ENCODE peak calls at places on chromosomes 13 and 19, in six cellular contexts. K, W, X, Y, M and S are unnamed samples.

GRCh38 chr13:23941216-23941615 is 43.9 kb upstream of the C1QTNF9B start:
- DNase-seq in K (no peak), W (no peak), X (no peak), Y (no peak), M (no peak), S (no peak)

GRCh38 chr19:2357279-2358206 is 2.5 kb upstream of the TMPRSS9 start:
- DNase-seq in K (no peak), W (no peak), X (no peak), Y (no peak), M (no peak), S (no peak)

GRCh38 chr13:29589967-29590366 is 5.5 kb downstream of the SLC7A1 start:
- DNase-seq in K (no peak), W (no peak), X (no peak), Y (no peak), M (no peak), S (no peak)

GRCh38 chr19:13089139-13089856 is 13.4 kb downstream of the LYL1 start:
- DNase-seq in K (peak; percentile 62), W (peak; percentile 44), X (peak; percentile 30), Y (no peak), M (peak; percentile 70), S (peak; percentile 74)

GRCh38 chr13:19791953-19792537 is 9.3 kb upstream of the PSPC1 start:
- DNase-seq in K (no peak), W (no peak), X (no peak), Y (no peak), M (no peak), S (no peak)

GRCh38 chr13:110108348-110109139 is 198.4 kb downstream of the COL4A1 start:
- DNase-seq in K (no peak), W (no peak), X (peak; percentile 51), Y (no peak), M (no peak), S (no peak)

GRCh38 chr13:44088911-44089851 is 209.5 kb downstream of the LACC1 start:
- DNase-seq in K (no peak), W (no peak), X (no peak), Y (no peak), M (no peak), S (no peak)

GRCh38 chr13:35208587-35208986 is 266.5 kb downstream of the NBEA start:
- DNase-seq in K (no peak), W (no peak), X (no peak), Y (no peak), M (no peak), S (no peak)

GRCh38 chr19:50209131-50209530 is 5.7 kb downstream of the MYH14 start:
- DNase-seq in K (no peak), W (no peak), X (no peak), Y (no peak), M (no peak), S (no peak)

GRCh38 chr13:26019241-26019640 is 32.6 kb downstream of the SHISA2 start:
- DNase-seq in K (peak; percentile 36), W (no peak), X (no peak), Y (no peak), M (no peak), S (no peak)

GRCh38 chr19:13839938-13840750 is 36.8 kb upstream of the NANOS3 start:
- DNase-seq in K (no peak), W (no peak), X (no peak), Y (no peak), M (no peak), S (no peak)

GRCh38 chr13:30142502-30143211 is 164.7 kb downstream of the KATNAL1 start:
- DNase-seq in K (no peak), W (no peak), X (peak; percentile 6), Y (no peak), M (no peak), S (no peak)

GRCh38 chr19:37699057-37699456 is 20.5 kb downstream of the ZNF607 start:
- DNase-seq in K (no peak), W (no peak), X (peak; percentile 10), Y (no peak), M (no peak), S (no peak)

GRCh38 chr13:26476111-26476743 is 81.3 kb upstream of the WASF3 start:
- DNase-seq in K (peak; percentile 76), W (no peak), X (peak; percentile 34), Y (no peak), M (no peak), S (no peak)

GRCh38 chr13:48160879-48161278 is 66.0 kb upstream of the MED4 start:
- DNase-seq in K (no peak), W (no peak), X (no peak), Y (no peak), M (no peak), S (no peak)

GRCh38 chr19:3137139-3137538 is 1.3 kb downstream of the GNA15 start:
- DNase-seq in K (no peak), W (no peak), X (no peak), Y (no peak), M (no peak), S (no peak)

GRCh38 chr19:18000981-18001836 is 6.8 kb upstream of the ARRDC2 start:
- DNase-seq in K (peak; percentile 77), W (peak; percentile 86), X (peak; percentile 70), Y (no peak), M (peak; percentile 83), S (peak; percentile 81)

DNA sequence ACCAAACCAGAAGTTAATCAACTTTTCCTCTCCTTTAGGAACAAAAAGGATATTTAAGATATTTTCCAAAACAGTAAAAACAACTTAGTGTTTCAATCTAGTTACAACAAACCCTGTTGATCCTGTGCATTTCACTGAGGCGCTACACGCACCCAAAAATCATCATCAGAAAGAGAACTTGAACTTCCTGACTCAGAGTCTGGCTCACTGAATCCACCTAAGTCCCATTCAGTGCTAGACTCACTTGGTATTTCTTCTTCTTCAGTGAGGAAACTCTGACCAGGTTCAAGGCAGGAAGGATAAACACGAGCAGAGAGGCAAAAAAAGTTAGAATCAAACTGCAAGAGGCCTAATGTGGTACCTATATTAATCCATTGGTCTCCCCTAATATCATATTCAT is 2.2 kb downstream of the KBTBD6 start:
- DNase-seq in K (no peak), W (no peak), X (no peak), Y (no peak), M (no peak), S (no peak)
- TF ChIP-seq TAF1 in K (no peak), W (no peak), X (no peak), Y (no peak), M (no peak), S (no peak)

GRCh38 chr19:45474191-45474940 is 6.6 kb downstream of the FOSB start:
- DNase-seq in K (no peak), W (no peak), X (no peak), Y (no peak), M (no peak), S (no peak)

GRCh38 chr19:45471866-45472556 is 4.2 kb downstream of the FOSB start:
- DNase-seq in K (no peak), W (no peak), X (no peak), Y (no peak), M (no peak), S (no peak)

GRCh38 chr19:45472557-45473365 is 5.0 kb downstream of the FOSB start:
- DNase-seq in K (peak; percentile 70), W (no peak), X (no peak), Y (no peak), M (no peak), S (no peak)

GRCh38 chr19:45474941-45475516 is 7.2 kb downstream of the FOSB start:
- DNase-seq in K (no peak), W (no peak), X (no peak), Y (no peak), M (no peak), S (no peak)

DNA sequence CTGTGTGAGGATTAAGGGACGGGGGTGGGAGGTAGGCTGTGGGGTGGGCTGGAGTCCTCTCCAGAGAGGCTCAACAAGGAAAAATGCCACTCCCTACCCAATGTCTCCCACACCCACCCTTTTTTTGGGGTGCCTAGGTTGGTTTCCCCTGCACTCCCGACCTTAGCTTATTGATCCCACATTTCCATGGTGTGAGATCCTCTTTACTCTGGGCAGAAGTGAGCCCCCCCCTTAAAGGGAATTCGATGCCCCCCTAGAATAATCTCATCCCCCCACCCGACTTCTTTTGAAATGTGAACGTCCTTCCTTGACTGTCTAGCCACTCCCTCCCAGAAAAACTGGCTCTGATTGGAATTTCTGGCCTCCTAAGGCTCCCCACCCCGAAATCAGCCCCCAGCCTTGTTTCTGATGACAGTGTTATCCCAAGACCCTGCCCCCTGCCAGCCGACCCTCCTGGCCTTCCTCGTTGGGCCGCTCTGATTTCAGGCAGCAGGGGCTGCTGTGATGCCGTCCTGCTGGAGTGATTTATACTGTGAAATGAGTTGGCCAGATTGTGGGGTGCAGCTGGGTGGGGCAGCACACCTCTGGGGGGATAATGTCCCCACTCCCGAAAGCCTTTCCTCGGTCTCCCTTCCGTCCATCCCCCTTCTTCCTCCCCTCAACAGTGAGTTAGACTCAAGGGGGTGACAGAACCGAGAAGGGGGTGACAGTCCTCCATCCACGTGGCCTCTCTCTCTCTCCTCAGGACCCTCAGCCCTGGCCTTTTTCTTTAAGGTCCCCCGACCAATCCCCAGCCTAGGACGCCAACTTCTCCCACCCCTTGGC is 5.8 kb downstream of the FOSB start:
- DNase-seq in K (no peak), W (no peak), X (no peak), Y (no peak), M (no peak), S (no peak)
- TF ChIP-seq POLR2A in K (no peak), W (no peak), X (no peak), Y (no peak), M (no peak), S (no peak)

GRCh38 chr13:111270765-111271164 is 49.7 kb upstream of the TEX29 start:
- DNase-seq in K (peak; percentile 26), W (no peak), X (no peak), Y (no peak), M (no peak), S (no peak)

GRCh38 chr13:111269508-111269907 is 50.9 kb upstream of the TEX29 start:
- DNase-seq in K (no peak), W (no peak), X (no peak), Y (no peak), M (no peak), S (no peak)

GRCh38 chr13:111272117-111272516 is 48.3 kb upstream of the TEX29 start:
- DNase-seq in K (no peak), W (no peak), X (no peak), Y (no peak), M (no peak), S (no peak)

GRCh38 chr13:111270126-111270525 is 50.3 kb upstream of the TEX29 start:
- DNase-seq in K (no peak), W (no peak), X (no peak), Y (no peak), M (no peak), S (no peak)

GRCh38 chr13:111271186-111271698 is 49.2 kb upstream of the TEX29 start:
- DNase-seq in K (no peak), W (no peak), X (no peak), Y (no peak), M (no peak), S (no peak)
- TF ChIP-seq TAF1 in K (no peak), W (no peak), X (no peak), Y (no peak), M (no peak), S (no peak)

GRCh38 chr13:112651750-112652511 is 37.9 kb upstream of the ATP11A start:
- DNase-seq in K (no peak), W (no peak), X (no peak), Y (no peak), M (no peak), S (no peak)

GRCh38 chr13:112655898-112656297 is 33.9 kb upstream of the ATP11A start:
- DNase-seq in K (no peak), W (no peak), X (no peak), Y (no peak), M (no peak), S (no peak)

GRCh38 chr13:112651306-112651705 is 38.5 kb upstream of the ATP11A start:
- DNase-seq in K (no peak), W (no peak), X (no peak), Y (no peak), M (no peak), S (no peak)

GRCh38 chr13:112653821-112654220 is 36.0 kb upstream of the ATP11A start:
- DNase-seq in K (no peak), W (no peak), X (no peak), Y (no peak), M (no peak), S (no peak)

GRCh38 chr13:112652512-112653458 is 37.1 kb upstream of the ATP11A start:
- DNase-seq in K (no peak), W (no peak), X (no peak), Y (no peak), M (no peak), S (no peak)
- TF ChIP-seq POLR2A in K (no peak), W (no peak), X (no peak), Y (no peak), M (no peak), S (no peak)